ENCODE peak calls at places on chromosomes 5 and 9, in nine cellular contexts. U is neural progenitor cell, V is H1, L is SK-N-SH, R is heart right ventricle, D is fibroblast of lung, P is PC-3, Z is kidney, K is left lung. G is an unnamed sample.

GRCh38 chr5:124180523-124181461 is 565.6 kb downstream of the ZNF608 start:
- DNase-seq in U (peak; percentile 34), V (no peak), L (no peak), R (no peak), D (peak; percentile 44), P (no peak), Z (no peak), K (no peak), G (no peak)

GRCh38 chr5:173334808-173335207 is 6.6 kb upstream of the STC2 start:
- DNase-seq in U (no peak), V (no peak), L (no peak), R (no peak), D (peak; percentile 56), P (peak; percentile 21), Z (no peak), K (no peak), G (no peak)

GRCh38 chr9:131836607-131837315 is 96.9 kb upstream of the RAPGEF1 start:
- DNase-seq in U (no peak), V (no peak), L (no peak), R (no peak), D (no peak), P (no peak), Z (peak; percentile 67), K (no peak), G (no peak)

GRCh38 chr5:142689081-142689480 is 3.2 kb upstream of the FGF1 start:
- DNase-seq in U (no peak), V (no peak), L (peak; percentile 72), R (no peak), D (no peak), P (no peak), Z (no peak), K (no peak), G (no peak)

GRCh38 chr5:74464512-74465209 is 175.9 kb downstream of the ENC1 start:
- DNase-seq in U (no peak), V (no peak), L (no peak), R (no peak), D (peak; percentile 35), P (no peak), Z (no peak), K (no peak), G (no peak)

GRCh38 chr9:132919609-132920268 is 24.7 kb downstream of the TSC1 start:
- DNase-seq in U (no peak), V (no peak), L (no peak), R (no peak), D (no peak), P (no peak), Z (no peak), K (no peak), G (no peak)

GRCh38 chr5:133460172-133460758 is 152.1 kb downstream of the FSTL4 start:
- DNase-seq in U (peak; percentile 75), V (peak; percentile 31), L (peak; percentile 55), R (no peak), D (peak; percentile 2), P (peak; percentile 27), Z (no peak), K (no peak), G (no peak)

GRCh38 chr9:16039988-16040761 is 487.3 kb downstream of the CCDC171 start:
- DNase-seq in U (peak; percentile 89), V (no peak), L (peak; percentile 25), R (no peak), D (peak; percentile 81), P (peak; percentile 70), Z (no peak), K (no peak), G (no peak)

GRCh38 chr5:149810856-149811255 is 80.7 kb downstream of the PPARGC1B start:
- DNase-seq in U (no peak), V (no peak), L (no peak), R (no peak), D (no peak), P (no peak), Z (no peak), K (no peak), G (no peak)

GRCh38 chr5:180441577-180441976 is 52.6 kb upstream of the CNOT6 start:
- DNase-seq in U (no peak), V (no peak), L (no peak), R (no peak), D (peak; percentile 71), P (no peak), Z (peak; percentile 87), K (peak; percentile 86), G (peak; percentile 86)

GRCh38 chr9:131178382-131178781 is 53.0 kb downstream of the NUP214 start:
- DNase-seq in U (peak; percentile 84), V (peak; percentile 25), L (peak; percentile 83), R (peak; percentile 67), D (peak; percentile 72), P (peak; percentile 51), Z (peak; percentile 70), K (peak; percentile 81), G (peak; percentile 61)

GRCh38 chr9:130680836-130681768 is 12.5 kb upstream of the EXOSC2 start:
- DNase-seq in U (peak; percentile 90), V (no peak), L (peak; percentile 91), R (peak; percentile 56), D (peak; percentile 84), P (peak; percentile 87), Z (peak; percentile 89), K (peak; percentile 95), G (peak; percentile 88)

GRCh38 chr5:171630047-171630669 is 155.5 kb upstream of the SMIM23 start:
- DNase-seq in U (peak; percentile 87), V (no peak), L (peak; percentile 91), R (peak; percentile 61), D (peak; percentile 57), P (peak; percentile 68), Z (peak; percentile 85), K (peak; percentile 90), G (peak; percentile 61)

GRCh38 chr5:24094081-24094480 is 550.7 kb downstream of the CDH10 start:
- DNase-seq in U (peak; percentile 33), V (no peak), L (no peak), R (no peak), D (no peak), P (no peak), Z (no peak), K (no peak), G (no peak)

GRCh38 chr5:54793612-54794436 is 191.6 kb downstream of the ESM1 start:
- DNase-seq in U (no peak), V (no peak), L (no peak), R (no peak), D (peak; percentile 13), P (no peak), Z (no peak), K (no peak), G (no peak)

GRCh38 chr5:141973871-141974595 is 5.1 kb downstream of the RNF14 start:
- DNase-seq in U (no peak), V (no peak), L (no peak), R (no peak), D (peak; percentile 83), P (peak; percentile 52), Z (no peak), K (no peak), G (no peak)

GRCh38 chr9:137136926-137137607 is 1.9 kb upstream of the GRIN1 start:
- DNase-seq in U (no peak), V (no peak), L (no peak), R (no peak), D (no peak), P (no peak), Z (no peak), K (peak; percentile 25), G (no peak)

GRCh38 chr5:116521173-116521872 is 53.3 kb downstream of the SEMA6A start:
- DNase-seq in U (no peak), V (no peak), L (no peak), R (peak; percentile 43), D (peak; percentile 40), P (no peak), Z (no peak), K (no peak), G (no peak)

DNA sequence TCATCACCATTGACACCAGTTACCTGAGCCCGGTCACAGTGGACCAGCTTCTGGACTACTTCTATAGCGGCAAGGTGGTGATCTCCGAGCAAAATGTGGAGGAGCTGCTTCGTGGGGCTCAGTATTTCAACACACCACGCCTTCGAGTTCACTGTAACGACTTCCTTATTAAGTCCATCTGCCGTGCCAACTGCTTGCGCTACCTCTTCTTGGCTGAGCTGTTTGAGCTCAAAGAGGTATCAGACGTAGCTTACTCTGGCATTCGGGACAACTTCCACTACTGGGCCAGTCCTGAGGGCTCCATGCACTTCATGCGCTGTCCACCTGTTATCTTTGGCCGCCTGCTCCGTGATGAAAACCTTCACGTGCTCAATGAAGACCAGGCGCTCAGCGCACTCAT is 520 bp downstream of the CCIN start:
- DNase-seq in U (no peak), V (no peak), L (no peak), R (no peak), D (no peak), P (no peak), Z (no peak), K (no peak), G (no peak)
- TF ChIP-seq CTCF in U (no peak), V (no peak), L (no peak), R (no peak), D (no peak), P (no peak), Z (no peak), K (no peak), G (no peak)

GRCh38 chr9:84408416-84408815 is 67.9 kb upstream of the SLC28A3 start:
- DNase-seq in U (no peak), V (no peak), L (no peak), R (no peak), D (no peak), P (no peak), Z (peak; percentile 70), K (peak; percentile 68), G (no peak)
- H3K27ac ChIP-seq in U (no peak overlapping the region), V (no peak overlapping the region), L (no peak overlapping the region), R (no peak overlapping the region), D (no peak overlapping the region), P (no peak overlapping the region), Z (no peak overlapping the region), K (no peak overlapping the region), G (no peak overlapping the region)

DNA sequence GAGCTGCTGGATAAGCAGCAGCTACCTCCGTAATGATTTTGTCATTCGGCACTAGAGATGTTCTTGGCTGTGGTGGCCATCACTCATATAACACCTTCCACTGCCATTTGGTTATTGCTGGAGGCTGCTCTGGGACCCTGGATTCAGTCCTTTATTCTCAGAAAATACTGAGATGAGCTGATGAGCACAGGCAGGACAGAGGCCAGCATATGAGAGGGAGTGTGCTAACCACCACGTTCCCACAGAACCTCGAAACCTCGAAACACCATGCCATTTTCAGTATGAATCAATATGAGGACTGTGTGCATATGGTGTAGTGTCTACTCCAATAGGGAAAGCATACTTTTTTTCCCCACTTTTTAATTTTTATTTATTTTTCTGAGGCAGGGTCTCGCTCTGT is 56.6 kb downstream of the ADAM19 start:
- DNase-seq in U (no peak), V (no peak), L (no peak), R (no peak), D (no peak), P (no peak), Z (no peak), K (no peak), G (no peak)
- H3K4me1 ChIP-seq in U (no peaks in the 10 kb centered on the region), V (no peaks in the 10 kb centered on the region), L (peaks cover 19% of the 10 kb centered on the region), R (peaks cover 25% of the 10 kb centered on the region), D (peaks cover 22% of the 10 kb centered on the region), P (peaks cover 24% of the 10 kb centered on the region), Z (no peaks in the 10 kb centered on the region), K (peaks cover 17% of the 10 kb centered on the region), G (peaks cover 27% of the 10 kb centered on the region)

DNA sequence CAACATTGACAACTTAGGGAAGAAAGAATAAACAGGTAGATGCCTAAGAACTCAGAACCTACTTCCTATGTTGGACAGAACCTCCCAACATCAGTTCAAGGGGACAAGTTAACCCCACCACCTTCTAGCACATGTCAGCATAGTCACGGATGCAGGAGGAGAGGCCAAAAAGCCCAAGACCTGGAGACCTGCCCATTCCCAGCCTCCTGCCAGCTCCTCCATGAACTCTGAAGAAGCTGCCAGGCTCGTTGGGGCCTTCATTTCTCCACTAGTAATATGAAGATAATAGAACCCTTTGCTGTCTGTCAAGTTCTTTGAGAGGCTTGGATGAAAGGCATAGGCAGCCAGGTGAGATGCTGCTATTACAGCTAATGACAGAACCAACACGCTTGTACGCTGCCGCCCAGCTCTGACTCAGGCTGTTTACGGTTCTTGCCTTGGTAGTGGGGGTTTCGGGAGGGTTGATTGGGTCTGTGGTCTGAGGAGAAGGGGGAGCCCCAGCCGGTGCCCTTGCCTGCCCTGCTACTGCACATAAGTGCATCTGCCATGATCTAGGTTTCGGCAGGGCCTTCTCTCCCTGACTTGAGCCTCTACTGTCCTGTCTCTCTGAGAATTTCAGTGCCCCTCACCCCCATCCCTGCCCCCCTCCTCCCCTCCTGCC is 82.2 kb downstream of the NRG2 start:
- DNase-seq in U (no peak), V (no peak), L (no peak), R (no peak), D (no peak), P (no peak), Z (no peak), K (no peak), G (no peak)
- TF ChIP-seq CTCF in U (no peak), V (no peak), L (no peak), R (no peak), D (no peak), P (no peak), Z (no peak), K (no peak), G (no peak)

G was measured in lower lobe of right lung.